ENCODE peak calls at places on chromosomes 16 and 17, in nine cellular contexts. One of them, this sample, is unnamed.

GRCh38 chr17:41483991-41484826 is 3.3 kb upstream of the KRT35 start:
- DNase-seq in left ventricle myocardium inferior: no peak
- DNase-seq in GM10248: no peak
- DNase-seq in epithelial cell of prostate: no peak
- DNase-seq in activated CD8-positive, alpha-beta memory T cell treated with anti-CD3 and anti-CD28 coated beads for 4 hours: no peak
- DNase-seq in stimulated activated CD4-positive, alpha-beta T cell treated with anti-CD3 and anti-CD28 coated beads, Interleukin-4, amount 100 ng/mL, for 1 hour: no peak
- DNase-seq in AG10803: no peak
- DNase-seq in left cardiac atrium: no peak
- DNase-seq in type B pancreatic cell: no peak
- DNase-seq in this sample: no peak

GRCh38 chr17:6070280-6070894 is at the start of gene WSCD1:
- DNase-seq in type B pancreatic cell: no peak
- DNase-seq in activated CD8-positive, alpha-beta memory T cell treated with anti-CD3 and anti-CD28 coated beads for 4 hours: no peak
- DNase-seq in AG10803: no peak
- DNase-seq in stimulated activated CD4-positive, alpha-beta T cell treated with anti-CD3 and anti-CD28 coated beads, Interleukin-4, amount 100 ng/mL, for 1 hour: peak; percentile 21
- DNase-seq in GM10248: no peak
- DNase-seq in left ventricle myocardium inferior: no peak
- DNase-seq in epithelial cell of prostate: no peak
- DNase-seq in left cardiac atrium: peak; percentile 50
- DNase-seq in this sample: no peak

GRCh38 chr16:2163211-2163881 is 7.8 kb downstream of the TRAF7 start:
- DNase-seq in stimulated activated CD4-positive, alpha-beta T cell treated with anti-CD3 and anti-CD28 coated beads, Interleukin-4, amount 100 ng/mL, for 1 hour: no peak
- DNase-seq in left ventricle myocardium inferior: no peak
- DNase-seq in epithelial cell of prostate: peak; percentile 63
- DNase-seq in activated CD8-positive, alpha-beta memory T cell treated with anti-CD3 and anti-CD28 coated beads for 4 hours: no peak
- DNase-seq in type B pancreatic cell: no peak
- DNase-seq in AG10803: no peak
- DNase-seq in left cardiac atrium: no peak
- DNase-seq in GM10248: no peak
- DNase-seq in this sample: no peak

GRCh38 chr16:21197621-21198020 is 13.8 kb downstream of the ZP2 start:
- DNase-seq in epithelial cell of prostate: no peak
- DNase-seq in AG10803: no peak
- DNase-seq in left cardiac atrium: no peak
- DNase-seq in GM10248: no peak
- DNase-seq in stimulated activated CD4-positive, alpha-beta T cell treated with anti-CD3 and anti-CD28 coated beads, Interleukin-4, amount 100 ng/mL, for 1 hour: no peak
- DNase-seq in activated CD8-positive, alpha-beta memory T cell treated with anti-CD3 and anti-CD28 coated beads for 4 hours: no peak
- DNase-seq in left ventricle myocardium inferior: no peak
- DNase-seq in type B pancreatic cell: no peak
- DNase-seq in this sample: no peak

GRCh38 chr17:1232786-1233185 is 37.5 kb upstream of the BHLHA9 start:
- DNase-seq in type B pancreatic cell: no peak
- DNase-seq in GM10248: no peak
- DNase-seq in stimulated activated CD4-positive, alpha-beta T cell treated with anti-CD3 and anti-CD28 coated beads, Interleukin-4, amount 100 ng/mL, for 1 hour: no peak
- DNase-seq in AG10803: peak; percentile 73
- DNase-seq in activated CD8-positive, alpha-beta memory T cell treated with anti-CD3 and anti-CD28 coated beads for 4 hours: no peak
- DNase-seq in left cardiac atrium: no peak
- DNase-seq in left ventricle myocardium inferior: no peak
- DNase-seq in epithelial cell of prostate: no peak
- DNase-seq in this sample: no peak

GRCh38 chr17:76122411-76123126 is 18.5 kb downstream of the FOXJ1 start:
- DNase-seq in AG10803: no peak
- DNase-seq in stimulated activated CD4-positive, alpha-beta T cell treated with anti-CD3 and anti-CD28 coated beads, Interleukin-4, amount 100 ng/mL, for 1 hour: no peak
- DNase-seq in left cardiac atrium: no peak
- DNase-seq in left ventricle myocardium inferior: no peak
- DNase-seq in activated CD8-positive, alpha-beta memory T cell treated with anti-CD3 and anti-CD28 coated beads for 4 hours: no peak
- DNase-seq in type B pancreatic cell: no peak
- DNase-seq in GM10248: no peak
- DNase-seq in epithelial cell of prostate: no peak
- DNase-seq in this sample: no peak

GRCh38 chr16:2751577-2752034 is 832 bp upstream of the SRRM2 start:
- DNase-seq in type B pancreatic cell: no peak
- DNase-seq in AG10803: no peak
- DNase-seq in activated CD8-positive, alpha-beta memory T cell treated with anti-CD3 and anti-CD28 coated beads for 4 hours: no peak
- DNase-seq in GM10248: peak; percentile 83
- DNase-seq in epithelial cell of prostate: no peak
- DNase-seq in left ventricle myocardium inferior: no peak
- DNase-seq in stimulated activated CD4-positive, alpha-beta T cell treated with anti-CD3 and anti-CD28 coated beads, Interleukin-4, amount 100 ng/mL, for 1 hour: no peak
- DNase-seq in left cardiac atrium: no peak
- DNase-seq in this sample: no peak

GRCh38 chr17:34562387-34562786 is 17.0 kb upstream of the TMEM132E start:
- DNase-seq in AG10803: no peak
- DNase-seq in left ventricle myocardium inferior: no peak
- DNase-seq in epithelial cell of prostate: no peak
- DNase-seq in type B pancreatic cell: no peak
- DNase-seq in stimulated activated CD4-positive, alpha-beta T cell treated with anti-CD3 and anti-CD28 coated beads, Interleukin-4, amount 100 ng/mL, for 1 hour: no peak
- DNase-seq in activated CD8-positive, alpha-beta memory T cell treated with anti-CD3 and anti-CD28 coated beads for 4 hours: no peak
- DNase-seq in GM10248: no peak
- DNase-seq in left cardiac atrium: no peak
- DNase-seq in this sample: no peak

GRCh38 chr16:56197227-56197992 is 6.1 kb downstream of the GNAO1 start:
- DNase-seq in activated CD8-positive, alpha-beta memory T cell treated with anti-CD3 and anti-CD28 coated beads for 4 hours: no peak
- DNase-seq in epithelial cell of prostate: no peak
- DNase-seq in left cardiac atrium: no peak
- DNase-seq in left ventricle myocardium inferior: no peak
- DNase-seq in AG10803: no peak
- DNase-seq in stimulated activated CD4-positive, alpha-beta T cell treated with anti-CD3 and anti-CD28 coated beads, Interleukin-4, amount 100 ng/mL, for 1 hour: no peak
- DNase-seq in GM10248: no peak
- DNase-seq in type B pancreatic cell: no peak
- DNase-seq in this sample: no peak

GRCh38 chr17:74235040-74235581 is 21.7 kb downstream of the TTYH2 start:
- DNase-seq in GM10248: no peak
- DNase-seq in left cardiac atrium: no peak
- DNase-seq in AG10803: no peak
- DNase-seq in left ventricle myocardium inferior: no peak
- DNase-seq in type B pancreatic cell: no peak
- DNase-seq in epithelial cell of prostate: no peak
- DNase-seq in stimulated activated CD4-positive, alpha-beta T cell treated with anti-CD3 and anti-CD28 coated beads, Interleukin-4, amount 100 ng/mL, for 1 hour: no peak
- DNase-seq in activated CD8-positive, alpha-beta memory T cell treated with anti-CD3 and anti-CD28 coated beads for 4 hours: no peak
- DNase-seq in this sample: no peak

GRCh38 chr17:66373944-66374817 is 71.8 kb downstream of the PRKCA start:
- DNase-seq in stimulated activated CD4-positive, alpha-beta T cell treated with anti-CD3 and anti-CD28 coated beads, Interleukin-4, amount 100 ng/mL, for 1 hour: peak; percentile 23
- DNase-seq in epithelial cell of prostate: no peak
- DNase-seq in AG10803: no peak
- DNase-seq in type B pancreatic cell: no peak
- DNase-seq in activated CD8-positive, alpha-beta memory T cell treated with anti-CD3 and anti-CD28 coated beads for 4 hours: no peak
- DNase-seq in left cardiac atrium: peak; percentile 27
- DNase-seq in GM10248: no peak
- DNase-seq in left ventricle myocardium inferior: peak; percentile 21
- DNase-seq in this sample: no peak

GRCh38 chr16:12724216-12724615 is 79.5 kb downstream of the CPPED1 start:
- DNase-seq in GM10248: no peak
- DNase-seq in left cardiac atrium: no peak
- DNase-seq in activated CD8-positive, alpha-beta memory T cell treated with anti-CD3 and anti-CD28 coated beads for 4 hours: no peak
- DNase-seq in type B pancreatic cell: no peak
- DNase-seq in stimulated activated CD4-positive, alpha-beta T cell treated with anti-CD3 and anti-CD28 coated beads, Interleukin-4, amount 100 ng/mL, for 1 hour: no peak
- DNase-seq in epithelial cell of prostate: no peak
- DNase-seq in left ventricle myocardium inferior: no peak
- DNase-seq in AG10803: no peak
- DNase-seq in this sample: no peak

GRCh38 chr17:78258323-78259229 is 27.1 kb downstream of the TMEM235 start:
- DNase-seq in GM10248: no peak
- DNase-seq in left cardiac atrium: peak; percentile 82
- DNase-seq in type B pancreatic cell: peak; percentile 67
- DNase-seq in left ventricle myocardium inferior: peak; percentile 70
- DNase-seq in epithelial cell of prostate: no peak
- DNase-seq in activated CD8-positive, alpha-beta memory T cell treated with anti-CD3 and anti-CD28 coated beads for 4 hours: no peak
- DNase-seq in AG10803: no peak
- DNase-seq in stimulated activated CD4-positive, alpha-beta T cell treated with anti-CD3 and anti-CD28 coated beads, Interleukin-4, amount 100 ng/mL, for 1 hour: peak; percentile 75
- DNase-seq in this sample: no peak

GRCh38 chr17:63358111-63358839 is 87.8 kb downstream of the CYB561 start:
- DNase-seq in stimulated activated CD4-positive, alpha-beta T cell treated with anti-CD3 and anti-CD28 coated beads, Interleukin-4, amount 100 ng/mL, for 1 hour: no peak
- DNase-seq in type B pancreatic cell: no peak
- DNase-seq in left cardiac atrium: no peak
- DNase-seq in left ventricle myocardium inferior: no peak
- DNase-seq in GM10248: no peak
- DNase-seq in AG10803: peak; percentile 96
- DNase-seq in epithelial cell of prostate: peak; percentile 8
- DNase-seq in activated CD8-positive, alpha-beta memory T cell treated with anti-CD3 and anti-CD28 coated beads for 4 hours: no peak
- DNase-seq in this sample: no peak

GRCh38 chr16:56257260-56257659 is 66.0 kb downstream of the GNAO1 start:
- DNase-seq in activated CD8-positive, alpha-beta memory T cell treated with anti-CD3 and anti-CD28 coated beads for 4 hours: no peak
- DNase-seq in left ventricle myocardium inferior: peak; percentile 81
- DNase-seq in left cardiac atrium: peak; percentile 66
- DNase-seq in stimulated activated CD4-positive, alpha-beta T cell treated with anti-CD3 and anti-CD28 coated beads, Interleukin-4, amount 100 ng/mL, for 1 hour: no peak
- DNase-seq in type B pancreatic cell: no peak
- DNase-seq in epithelial cell of prostate: no peak
- DNase-seq in GM10248: no peak
- DNase-seq in AG10803: no peak
- DNase-seq in this sample: peak; percentile 74

GRCh38 chr17:30588798-30589247 is 111.6 kb downstream of the GOSR1 start:
- DNase-seq in left ventricle myocardium inferior: no peak
- DNase-seq in activated CD8-positive, alpha-beta memory T cell treated with anti-CD3 and anti-CD28 coated beads for 4 hours: no peak
- DNase-seq in stimulated activated CD4-positive, alpha-beta T cell treated with anti-CD3 and anti-CD28 coated beads, Interleukin-4, amount 100 ng/mL, for 1 hour: no peak
- DNase-seq in left cardiac atrium: no peak
- DNase-seq in AG10803: no peak
- DNase-seq in epithelial cell of prostate: no peak
- DNase-seq in GM10248: no peak
- DNase-seq in type B pancreatic cell: no peak
- DNase-seq in this sample: no peak

GRCh38 chr16:12573300-12573699 is 230.4 kb downstream of the CPPED1 start:
- DNase-seq in activated CD8-positive, alpha-beta memory T cell treated with anti-CD3 and anti-CD28 coated beads for 4 hours: no peak
- DNase-seq in epithelial cell of prostate: no peak
- DNase-seq in stimulated activated CD4-positive, alpha-beta T cell treated with anti-CD3 and anti-CD28 coated beads, Interleukin-4, amount 100 ng/mL, for 1 hour: no peak
- DNase-seq in GM10248: no peak
- DNase-seq in left ventricle myocardium inferior: no peak
- DNase-seq in type B pancreatic cell: no peak
- DNase-seq in left cardiac atrium: no peak
- DNase-seq in AG10803: no peak
- DNase-seq in this sample: peak; percentile 35

GRCh38 chr16:30350134-30350871 is 4.8 kb downstream of the CD2BP2 start:
- DNase-seq in GM10248: peak; percentile 78
- DNase-seq in activated CD8-positive, alpha-beta memory T cell treated with anti-CD3 and anti-CD28 coated beads for 4 hours: no peak
- DNase-seq in AG10803: no peak
- DNase-seq in stimulated activated CD4-positive, alpha-beta T cell treated with anti-CD3 and anti-CD28 coated beads, Interleukin-4, amount 100 ng/mL, for 1 hour: no peak
- DNase-seq in left ventricle myocardium inferior: no peak
- DNase-seq in left cardiac atrium: no peak
- DNase-seq in epithelial cell of prostate: no peak
- DNase-seq in type B pancreatic cell: no peak
- DNase-seq in this sample: no peak

GRCh38 chr17:10130263-10130662 is 68.1 kb downstream of the GAS7 start:
- DNase-seq in stimulated activated CD4-positive, alpha-beta T cell treated with anti-CD3 and anti-CD28 coated beads, Interleukin-4, amount 100 ng/mL, for 1 hour: no peak
- DNase-seq in left cardiac atrium: no peak
- DNase-seq in activated CD8-positive, alpha-beta memory T cell treated with anti-CD3 and anti-CD28 coated beads for 4 hours: no peak
- DNase-seq in left ventricle myocardium inferior: no peak
- DNase-seq in AG10803: peak; percentile 87
- DNase-seq in type B pancreatic cell: no peak
- DNase-seq in GM10248: no peak
- DNase-seq in epithelial cell of prostate: no peak
- DNase-seq in this sample: no peak

GRCh38 chr17:39950871-39951348 is 11.9 kb upstream of the GSDMA start:
- DNase-seq in activated CD8-positive, alpha-beta memory T cell treated with anti-CD3 and anti-CD28 coated beads for 4 hours: no peak
- DNase-seq in left cardiac atrium: peak; percentile 29
- DNase-seq in type B pancreatic cell: no peak
- DNase-seq in AG10803: no peak
- DNase-seq in GM10248: no peak
- DNase-seq in epithelial cell of prostate: no peak
- DNase-seq in stimulated activated CD4-positive, alpha-beta T cell treated with anti-CD3 and anti-CD28 coated beads, Interleukin-4, amount 100 ng/mL, for 1 hour: no peak
- DNase-seq in left ventricle myocardium inferior: peak; percentile 44
- DNase-seq in this sample: no peak

GRCh38 chr17:42697108-42697811 is 14.9 kb downstream of the CNTNAP1 start:
- DNase-seq in AG10803: no peak
- DNase-seq in activated CD8-positive, alpha-beta memory T cell treated with anti-CD3 and anti-CD28 coated beads for 4 hours: no peak
- DNase-seq in GM10248: no peak
- DNase-seq in left cardiac atrium: no peak
- DNase-seq in stimulated activated CD4-positive, alpha-beta T cell treated with anti-CD3 and anti-CD28 coated beads, Interleukin-4, amount 100 ng/mL, for 1 hour: no peak
- DNase-seq in type B pancreatic cell: no peak
- DNase-seq in left ventricle myocardium inferior: no peak
- DNase-seq in epithelial cell of prostate: no peak
- DNase-seq in this sample: no peak

GRCh38 chr16:19113577-19114358 is at the start of gene ITPRIPL2:
- DNase-seq in stimulated activated CD4-positive, alpha-beta T cell treated with anti-CD3 and anti-CD28 coated beads, Interleukin-4, amount 100 ng/mL, for 1 hour: peak; percentile 9
- DNase-seq in left ventricle myocardium inferior: peak; percentile 93
- DNase-seq in left cardiac atrium: peak; percentile 94
- DNase-seq in type B pancreatic cell: peak; percentile 73
- DNase-seq in GM10248: peak; percentile 66
- DNase-seq in activated CD8-positive, alpha-beta memory T cell treated with anti-CD3 and anti-CD28 coated beads for 4 hours: no peak
- DNase-seq in epithelial cell of prostate: no peak
- DNase-seq in AG10803: peak; percentile 94
- DNase-seq in this sample: peak; percentile 94

GRCh38 chr17:62780273-62780672 is 27.8 kb downstream of the MARCHF10 start:
- DNase-seq in stimulated activated CD4-positive, alpha-beta T cell treated with anti-CD3 and anti-CD28 coated beads, Interleukin-4, amount 100 ng/mL, for 1 hour: no peak
- DNase-seq in AG10803: no peak
- DNase-seq in type B pancreatic cell: peak; percentile 18
- DNase-seq in left cardiac atrium: no peak
- DNase-seq in epithelial cell of prostate: no peak
- DNase-seq in GM10248: no peak
- DNase-seq in activated CD8-positive, alpha-beta memory T cell treated with anti-CD3 and anti-CD28 coated beads for 4 hours: no peak
- DNase-seq in left ventricle myocardium inferior: peak; percentile 23
- DNase-seq in this sample: no peak

GRCh38 chr16:5046914-5047313 is 13.2 kb upstream of the NAGPA start:
- DNase-seq in AG10803: no peak
- DNase-seq in stimulated activated CD4-positive, alpha-beta T cell treated with anti-CD3 and anti-CD28 coated beads, Interleukin-4, amount 100 ng/mL, for 1 hour: no peak
- DNase-seq in GM10248: no peak
- DNase-seq in left ventricle myocardium inferior: no peak
- DNase-seq in epithelial cell of prostate: no peak
- DNase-seq in type B pancreatic cell: no peak
- DNase-seq in left cardiac atrium: no peak
- DNase-seq in activated CD8-positive, alpha-beta memory T cell treated with anti-CD3 and anti-CD28 coated beads for 4 hours: no peak
- DNase-seq in this sample: no peak

GRCh38 chr16:55913717-55914116 is 38.5 kb upstream of the CES5A start:
- DNase-seq in epithelial cell of prostate: peak; percentile 68
- DNase-seq in activated CD8-positive, alpha-beta memory T cell treated with anti-CD3 and anti-CD28 coated beads for 4 hours: no peak
- DNase-seq in type B pancreatic cell: no peak
- DNase-seq in stimulated activated CD4-positive, alpha-beta T cell treated with anti-CD3 and anti-CD28 coated beads, Interleukin-4, amount 100 ng/mL, for 1 hour: no peak
- DNase-seq in left cardiac atrium: no peak
- DNase-seq in AG10803: no peak
- DNase-seq in left ventricle myocardium inferior: no peak
- DNase-seq in GM10248: no peak
- DNase-seq in this sample: no peak

GRCh38 chr16:3740934-3741333 is 23.6 kb upstream of the TRAP1 start:
- DNase-seq in epithelial cell of prostate: no peak
- DNase-seq in activated CD8-positive, alpha-beta memory T cell treated with anti-CD3 and anti-CD28 coated beads for 4 hours: no peak
- DNase-seq in GM10248: no peak
- DNase-seq in left ventricle myocardium inferior: no peak
- DNase-seq in AG10803: no peak
- DNase-seq in left cardiac atrium: no peak
- DNase-seq in stimulated activated CD4-positive, alpha-beta T cell treated with anti-CD3 and anti-CD28 coated beads, Interleukin-4, amount 100 ng/mL, for 1 hour: no peak
- DNase-seq in type B pancreatic cell: no peak
- DNase-seq in this sample: no peak

GRCh38 chr16:71214771-71215381 is 15.6 kb downstream of the HYDIN start:
- DNase-seq in type B pancreatic cell: no peak
- DNase-seq in AG10803: no peak
- DNase-seq in left cardiac atrium: no peak
- DNase-seq in GM10248: no peak
- DNase-seq in epithelial cell of prostate: no peak
- DNase-seq in left ventricle myocardium inferior: no peak
- DNase-seq in stimulated activated CD4-positive, alpha-beta T cell treated with anti-CD3 and anti-CD28 coated beads, Interleukin-4, amount 100 ng/mL, for 1 hour: no peak
- DNase-seq in activated CD8-positive, alpha-beta memory T cell treated with anti-CD3 and anti-CD28 coated beads for 4 hours: no peak
- DNase-seq in this sample: no peak

GRCh38 chr16:52863000-52863399 is 189.7 kb downstream of the CHD9NB start:
- DNase-seq in stimulated activated CD4-positive, alpha-beta T cell treated with anti-CD3 and anti-CD28 coated beads, Interleukin-4, amount 100 ng/mL, for 1 hour: no peak
- DNase-seq in AG10803: no peak
- DNase-seq in left ventricle myocardium inferior: no peak
- DNase-seq in left cardiac atrium: no peak
- DNase-seq in type B pancreatic cell: no peak
- DNase-seq in GM10248: no peak
- DNase-seq in activated CD8-positive, alpha-beta memory T cell treated with anti-CD3 and anti-CD28 coated beads for 4 hours: no peak
- DNase-seq in epithelial cell of prostate: no peak
- DNase-seq in this sample: no peak

GRCh38 chr17:66580601-66581385 is 254.1 kb upstream of the CACNG5 start:
- DNase-seq in epithelial cell of prostate: no peak
- DNase-seq in AG10803: peak; percentile 58
- DNase-seq in activated CD8-positive, alpha-beta memory T cell treated with anti-CD3 and anti-CD28 coated beads for 4 hours: no peak
- DNase-seq in GM10248: no peak
- DNase-seq in left ventricle myocardium inferior: no peak
- DNase-seq in stimulated activated CD4-positive, alpha-beta T cell treated with anti-CD3 and anti-CD28 coated beads, Interleukin-4, amount 100 ng/mL, for 1 hour: no peak
- DNase-seq in left cardiac atrium: no peak
- DNase-seq in type B pancreatic cell: no peak
- DNase-seq in this sample: peak; percentile 55

GRCh38 chr16:14502932-14503741 is 126.9 kb downstream of the PARN start:
- DNase-seq in GM10248: peak; percentile 59
- DNase-seq in stimulated activated CD4-positive, alpha-beta T cell treated with anti-CD3 and anti-CD28 coated beads, Interleukin-4, amount 100 ng/mL, for 1 hour: no peak
- DNase-seq in activated CD8-positive, alpha-beta memory T cell treated with anti-CD3 and anti-CD28 coated beads for 4 hours: no peak
- DNase-seq in epithelial cell of prostate: peak; percentile 91
- DNase-seq in left cardiac atrium: no peak
- DNase-seq in type B pancreatic cell: no peak
- DNase-seq in left ventricle myocardium inferior: no peak
- DNase-seq in AG10803: peak; percentile 40
- DNase-seq in this sample: no peak

This sample was measured in mesenteric fat pad.